ENCODE peak calls at places on chromosomes 1 and 21, in four cellular contexts. One of them, this sample, is unnamed.

GRCh38 chr1:117783586-117784396 is 145.6 kb downstream of the GDAP2 start:
- DNase-seq in GM23338: no peak
- DNase-seq in colonic mucosa: no peak
- DNase-seq in upper lobe of right lung: no peak
- DNase-seq in this sample: no peak

GRCh38 chr1:153680120-153680403 is 1.6 kb downstream of the NPR1 start:
- DNase-seq in GM23338: peak; percentile 67
- DNase-seq in colonic mucosa: no peak
- DNase-seq in upper lobe of right lung: no peak
- DNase-seq in this sample: no peak

GRCh38 chr21:31744162-31744800 is 12.4 kb upstream of the SCAF4 start:
- DNase-seq in GM23338: no peak
- DNase-seq in colonic mucosa: no peak
- DNase-seq in upper lobe of right lung: no peak
- DNase-seq in this sample: no peak

GRCh38 chr1:175887981-175888428 is 144.6 kb upstream of the TNR start:
- DNase-seq in GM23338: peak; percentile 97
- DNase-seq in colonic mucosa: peak; percentile 67
- DNase-seq in upper lobe of right lung: no peak
- DNase-seq in this sample: peak; percentile 40

GRCh38 chr1:84724128-84724860 is 34.0 kb upstream of the SSX2IP start:
- DNase-seq in GM23338: peak; percentile 94
- DNase-seq in colonic mucosa: no peak
- DNase-seq in upper lobe of right lung: no peak
- DNase-seq in this sample: no peak

GRCh38 chr1:17849216-17849615 is 94.1 kb downstream of the ACTL8 start:
- DNase-seq in GM23338: peak; percentile 45
- DNase-seq in colonic mucosa: no peak
- DNase-seq in upper lobe of right lung: no peak
- DNase-seq in this sample: no peak

GRCh38 chr1:33634806-33635205 is 162.4 kb downstream of the ZSCAN20 start:
- DNase-seq in GM23338: peak; percentile 87
- DNase-seq in colonic mucosa: peak; percentile 32
- DNase-seq in upper lobe of right lung: no peak
- DNase-seq in this sample: no peak

GRCh38 chr1:206933333-206933945 is 11.7 kb upstream of the FCMR start:
- DNase-seq in GM23338: peak; percentile 86
- DNase-seq in colonic mucosa: no peak
- DNase-seq in upper lobe of right lung: peak; percentile 74
- DNase-seq in this sample: no peak

GRCh38 chr1:184289825-184290550 is 96.8 kb upstream of the C1orf21 start:
- DNase-seq in GM23338: peak; percentile 51
- DNase-seq in colonic mucosa: no peak
- DNase-seq in upper lobe of right lung: no peak
- DNase-seq in this sample: no peak

GRCh38 chr21:20661745-20662470 is 336.3 kb upstream of the NCAM2 start:
- DNase-seq in GM23338: peak; percentile 92
- DNase-seq in colonic mucosa: no peak
- DNase-seq in upper lobe of right lung: no peak
- DNase-seq in this sample: no peak

GRCh38 chr1:1092149-1092855 is 18.2 kb upstream of the RNF223 start:
- DNase-seq in GM23338: no peak
- DNase-seq in colonic mucosa: no peak
- DNase-seq in upper lobe of right lung: peak; percentile 63
- DNase-seq in this sample: no peak

GRCh38 chr1:167517535-167518330 is 596 bp downstream of the CD247 start:
- DNase-seq in GM23338: no peak
- DNase-seq in colonic mucosa: no peak
- DNase-seq in upper lobe of right lung: no peak
- DNase-seq in this sample: no peak

GRCh38 chr1:27413004-27413403 is 20.6 kb downstream of the GPR3 start:
- DNase-seq in GM23338: no peak
- DNase-seq in colonic mucosa: no peak
- DNase-seq in upper lobe of right lung: no peak
- DNase-seq in this sample: no peak

GRCh38 chr1:8075511-8076051 is 49.5 kb upstream of the ERRFI1 start:
- DNase-seq in GM23338: no peak
- DNase-seq in colonic mucosa: no peak
- DNase-seq in upper lobe of right lung: peak; percentile 78
- DNase-seq in this sample: peak; percentile 80
- H3K27ac ChIP-seq in GM23338: no peak overlapping the region
- H3K27ac ChIP-seq in colonic mucosa: no peak overlapping the region
- H3K27ac ChIP-seq in upper lobe of right lung: peak overlapping the region; percentile 51
- H3K27ac ChIP-seq in this sample: peak overlapping the region; percentile 83

DNA sequence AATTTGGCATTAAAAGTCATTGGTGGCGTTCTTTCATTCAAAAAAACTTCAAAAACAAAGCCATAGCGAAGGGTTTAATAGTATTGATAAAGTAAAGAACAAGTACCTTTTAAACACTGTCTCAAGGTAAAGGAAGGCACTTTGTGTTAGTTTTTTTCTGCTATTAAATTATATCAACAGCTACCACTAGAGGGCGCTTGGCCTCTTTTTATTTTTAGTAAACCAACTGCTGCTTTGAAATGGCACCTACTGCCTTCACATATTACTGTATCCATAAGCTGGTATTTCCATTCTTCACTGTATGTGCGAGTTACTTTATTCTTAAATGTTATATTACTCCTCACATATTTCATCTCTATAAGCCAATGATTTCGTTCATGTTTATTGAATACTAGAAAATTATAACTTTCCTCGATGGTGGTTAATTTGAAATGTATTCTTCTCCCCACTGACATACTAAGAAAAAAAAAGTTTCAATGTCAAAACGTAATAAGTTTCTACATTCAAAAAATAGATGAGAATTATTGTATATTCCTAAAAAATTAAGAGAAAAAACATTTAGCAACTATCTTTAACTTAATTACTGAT is 125.7 kb upstream of the CXADR start:
- DNase-seq in GM23338: peak; percentile 89
- DNase-seq in colonic mucosa: peak; percentile 72
- DNase-seq in upper lobe of right lung: no peak
- DNase-seq in this sample: no peak
- TF ChIP-seq CTCF in GM23338: peak; percentile 60
- TF ChIP-seq CTCF in colonic mucosa: peak; percentile 65
- TF ChIP-seq CTCF in upper lobe of right lung: peak; percentile 82
- TF ChIP-seq CTCF in this sample: peak; percentile 65

GRCh38 chr1:228287541-228288425 is 79.9 kb downstream of the OBSCN start:
- DNase-seq in GM23338: no peak
- DNase-seq in colonic mucosa: no peak
- DNase-seq in upper lobe of right lung: peak; percentile 57
- DNase-seq in this sample: peak; percentile 29

GRCh38 chr1:228289996-228290881 is 82.4 kb downstream of the OBSCN start:
- DNase-seq in GM23338: no peak
- DNase-seq in colonic mucosa: no peak
- DNase-seq in upper lobe of right lung: peak; percentile 57
- DNase-seq in this sample: peak; percentile 75

GRCh38 chr1:228286505-228287417 is 78.9 kb downstream of the OBSCN start:
- DNase-seq in GM23338: no peak
- DNase-seq in colonic mucosa: no peak
- DNase-seq in upper lobe of right lung: peak; percentile 51
- DNase-seq in this sample: peak; percentile 67

GRCh38 chr1:228289239-228289849 is 81.5 kb downstream of the OBSCN start:
- DNase-seq in GM23338: no peak
- DNase-seq in colonic mucosa: no peak
- DNase-seq in upper lobe of right lung: peak; percentile 51
- DNase-seq in this sample: peak; percentile 48

DNA sequence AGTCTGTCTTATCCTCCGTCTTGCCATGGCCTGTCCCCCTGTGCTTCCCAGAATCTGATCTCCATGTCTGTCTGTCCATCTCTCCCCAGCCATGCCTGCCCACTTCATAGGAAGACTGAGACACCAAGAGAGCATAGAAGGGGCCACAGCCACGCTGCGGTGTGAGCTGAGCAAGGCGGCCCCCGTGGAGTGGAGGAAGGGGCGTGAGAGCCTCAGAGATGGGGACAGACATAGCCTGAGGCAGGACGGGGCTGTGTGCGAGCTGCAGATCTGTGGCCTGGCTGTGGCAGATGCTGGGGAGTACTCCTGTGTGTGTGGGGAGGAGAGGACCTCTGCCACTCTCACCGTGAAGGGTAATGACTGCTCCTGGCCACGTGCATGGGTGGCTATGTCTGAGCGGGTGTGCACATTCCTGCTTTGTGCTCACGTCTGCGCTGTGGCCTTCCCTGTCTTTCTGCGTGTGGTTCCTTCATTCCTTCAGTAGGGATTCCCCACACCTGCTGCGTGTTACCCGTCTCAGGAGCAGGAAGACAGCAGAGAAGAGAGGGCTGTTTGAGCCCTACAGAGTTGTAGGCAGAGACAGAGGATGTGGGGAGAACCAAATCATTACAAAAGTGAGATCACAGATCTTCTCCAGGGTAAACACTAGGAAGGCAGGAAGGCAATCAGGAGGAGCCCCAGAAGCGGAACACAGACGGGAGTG is 80.8 kb downstream of the OBSCN start:
- DNase-seq in GM23338: no peak
- DNase-seq in colonic mucosa: no peak
- DNase-seq in upper lobe of right lung: peak; percentile 40
- DNase-seq in this sample: peak; percentile 24
- H3K4me3 ChIP-seq in GM23338: no peak overlapping the region
- H3K4me3 ChIP-seq in colonic mucosa: no peak overlapping the region
- H3K4me3 ChIP-seq in upper lobe of right lung: no peak overlapping the region
- H3K4me3 ChIP-seq in this sample: no peak overlapping the region

DNA sequence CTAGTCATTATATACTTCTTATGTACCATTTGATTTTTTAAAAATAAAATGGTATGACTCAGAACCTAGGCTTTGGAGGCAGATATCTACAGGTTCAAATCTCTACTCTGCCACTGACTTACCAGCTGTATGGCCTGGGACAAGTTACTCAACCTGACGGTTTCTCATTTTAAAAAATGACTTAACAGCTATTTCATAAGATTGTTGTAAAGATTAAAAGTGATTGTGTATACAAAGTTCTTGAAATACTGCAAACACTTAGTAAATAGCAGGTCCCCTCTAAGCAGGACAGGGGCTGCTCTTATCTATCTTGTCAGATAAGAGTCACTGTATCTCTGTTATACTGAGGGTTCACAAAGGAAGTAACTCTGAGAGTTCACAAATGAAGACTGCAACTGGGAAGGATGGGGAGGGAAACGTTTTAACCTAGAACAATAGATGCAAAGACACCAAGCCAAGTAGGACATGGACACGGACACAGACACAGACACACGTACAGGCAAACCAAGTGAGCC is 2.6 kb downstream of the BCAR3 start:
- DNase-seq in GM23338: no peak
- DNase-seq in colonic mucosa: no peak
- DNase-seq in upper lobe of right lung: no peak
- DNase-seq in this sample: no peak
- H3K27ac ChIP-seq in GM23338: no peak overlapping the region
- H3K27ac ChIP-seq in colonic mucosa: no peak overlapping the region
- H3K27ac ChIP-seq in upper lobe of right lung: peak overlapping the region; percentile 88
- H3K27ac ChIP-seq in this sample: peak overlapping the region; percentile 94

GRCh38 chr1:177228721-177229088 is 57.9 kb downstream of the BRINP2 start:
- DNase-seq in GM23338: no peak
- DNase-seq in colonic mucosa: no peak
- DNase-seq in upper lobe of right lung: no peak
- DNase-seq in this sample: no peak
- TF ChIP-seq CTCF in GM23338: no peak
- TF ChIP-seq CTCF in colonic mucosa: no peak
- TF ChIP-seq CTCF in upper lobe of right lung: no peak
- TF ChIP-seq CTCF in this sample: no peak

GRCh38 chr1:178367151-178367550 is 129.6 kb downstream of the CLEC20A start:
- DNase-seq in GM23338: no peak
- DNase-seq in colonic mucosa: no peak
- DNase-seq in upper lobe of right lung: no peak
- DNase-seq in this sample: no peak

GRCh38 chr1:178371999-178372398 is 124.8 kb downstream of the CLEC20A start:
- DNase-seq in GM23338: peak; percentile 39
- DNase-seq in colonic mucosa: no peak
- DNase-seq in upper lobe of right lung: no peak
- DNase-seq in this sample: no peak

GRCh38 chr1:178376008-178376407 is 120.8 kb downstream of the CLEC20A start:
- DNase-seq in GM23338: no peak
- DNase-seq in colonic mucosa: no peak
- DNase-seq in upper lobe of right lung: no peak
- DNase-seq in this sample: no peak

GRCh38 chr1:178374016-178374415 is 122.7 kb downstream of the CLEC20A start:
- DNase-seq in GM23338: no peak
- DNase-seq in colonic mucosa: no peak
- DNase-seq in upper lobe of right lung: no peak
- DNase-seq in this sample: no peak

GRCh38 chr1:178371236-178371635 is 125.5 kb downstream of the CLEC20A start:
- DNase-seq in GM23338: peak; percentile 37
- DNase-seq in colonic mucosa: no peak
- DNase-seq in upper lobe of right lung: no peak
- DNase-seq in this sample: no peak
- H3K4me3 ChIP-seq in GM23338: peak overlapping the region; percentile 35
- H3K4me3 ChIP-seq in colonic mucosa: no peak overlapping the region
- H3K4me3 ChIP-seq in upper lobe of right lung: no peak overlapping the region
- H3K4me3 ChIP-seq in this sample: no peak overlapping the region

DNA sequence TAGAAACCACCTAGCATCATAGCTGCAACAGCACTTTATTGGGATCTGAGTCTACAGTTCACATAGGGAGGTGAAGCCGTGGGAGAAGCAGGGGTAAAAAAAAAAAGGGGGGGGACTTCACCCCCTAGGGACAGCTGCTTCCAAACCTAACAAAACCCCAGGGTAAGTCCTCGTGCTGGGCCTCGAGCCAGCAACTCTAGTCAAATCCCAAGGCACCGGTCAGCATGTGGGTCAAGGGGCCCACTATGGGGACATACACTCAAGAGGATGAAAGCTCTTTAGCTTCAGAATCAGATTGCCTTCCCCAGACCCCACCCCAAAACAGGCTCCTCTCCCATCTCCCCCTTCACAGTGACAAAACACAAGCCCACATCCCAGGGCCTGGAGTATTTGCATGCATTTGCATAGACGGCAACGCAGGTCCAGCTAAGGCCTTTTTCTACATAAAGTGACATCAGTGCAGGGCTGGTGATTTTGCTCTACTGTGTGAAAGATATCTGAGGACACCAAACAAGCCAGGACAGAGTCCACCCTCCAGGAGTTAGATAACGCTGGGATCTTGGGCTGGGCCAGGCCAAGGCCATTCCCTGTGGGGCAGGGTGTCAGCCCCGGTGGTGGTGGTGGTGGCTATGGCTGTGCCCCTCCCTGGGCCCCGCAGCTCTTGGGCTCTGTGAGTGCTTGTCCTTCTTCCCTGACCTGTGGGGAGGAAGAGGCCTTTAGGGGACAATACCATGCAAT is 8.1 kb upstream of the PMVK start:
- DNase-seq in GM23338: no peak
- DNase-seq in colonic mucosa: no peak
- DNase-seq in upper lobe of right lung: no peak
- DNase-seq in this sample: no peak
- H3K27ac ChIP-seq in GM23338: peak overlapping the region; percentile 72
- H3K27ac ChIP-seq in colonic mucosa: no peak overlapping the region
- H3K27ac ChIP-seq in upper lobe of right lung: no peak overlapping the region
- H3K27ac ChIP-seq in this sample: no peak overlapping the region

GRCh38 chr1:244318078-244318477 is 133.6 kb downstream of the ADSS2 start:
- DNase-seq in GM23338: no peak
- DNase-seq in colonic mucosa: no peak
- DNase-seq in upper lobe of right lung: no peak
- DNase-seq in this sample: no peak
- TF ChIP-seq CTCF in GM23338: no peak
- TF ChIP-seq CTCF in colonic mucosa: no peak
- TF ChIP-seq CTCF in upper lobe of right lung: no peak
- TF ChIP-seq CTCF in this sample: no peak